ENCODE peak calls at places on chromosomes 5 and 9, in five cellular contexts. C is left lung, W is breast epithelium, N is brain microvascular endothelial cell, T is IMR-90. O is an unnamed sample.

GRCh38 chr5:78283802-78284201 is 10.7 kb downstream of the AP3B1 start:
- DNase-seq in C (no peak), W (no peak), N (no peak), T (no peak), O (no peak)

GRCh38 chr5:95670568-95670967 is 12.2 kb downstream of the SPATA9 start:
- DNase-seq in C (no peak), W (no peak), N (peak; percentile 18), T (peak; percentile 26), O (no peak)

GRCh38 chr5:6753851-6754250 is 40.6 kb downstream of the TENT4A start:
- DNase-seq in C (no peak), W (no peak), N (no peak), T (no peak), O (peak; percentile 45)

GRCh38 chr5:6949230-6949629 is 236.0 kb downstream of the TENT4A start:
- DNase-seq in C (no peak), W (no peak), N (no peak), T (no peak), O (no peak)

GRCh38 chr5:181223041-181223728 is at the start of gene TRIM41:
- DNase-seq in C (peak; percentile 99), W (peak; percentile 97), N (peak; percentile 96), T (peak; percentile 98), O (peak; percentile 100)

GRCh38 chr9:100083448-100084144 is 15.2 kb downstream of the ERP44 start:
- DNase-seq in C (no peak), W (no peak), N (no peak), T (no peak), O (no peak)

GRCh38 chr9:74872619-74873233 is 15.0 kb downstream of the TRPM6 start:
- DNase-seq in C (no peak), W (no peak), N (no peak), T (no peak), O (no peak)

GRCh38 chr5:132238169-132238744 is 10.6 kb upstream of the P4HA2 start:
- DNase-seq in C (peak; percentile 57), W (peak; percentile 81), N (peak; percentile 69), T (peak; percentile 68), O (peak; percentile 71)

GRCh38 chr9:21815643-21816042 is 13.2 kb downstream of the MTAP start:
- DNase-seq in C (no peak), W (no peak), N (no peak), T (no peak), O (no peak)

GRCh38 chr5:141150215-141150992 is 547 bp downstream of the PCDHB6 start:
- DNase-seq in C (no peak), W (no peak), N (no peak), T (no peak), O (no peak)

GRCh38 chr5:71891406-71891805 is 172.3 kb downstream of the CARTPT start:
- DNase-seq in C (no peak), W (no peak), N (no peak), T (no peak), O (no peak)

GRCh38 chr5:150278046-150278760 is 11.4 kb downstream of the CAMK2A start:
- DNase-seq in C (no peak), W (no peak), N (no peak), T (peak; percentile 40), O (no peak)

GRCh38 chr9:69054989-69055388 is 19.4 kb downstream of the FXN start:
- DNase-seq in C (peak; percentile 62), W (no peak), N (no peak), T (no peak), O (peak; percentile 74)

GRCh38 chr9:2132484-2133082 is 117.4 kb downstream of the SMARCA2 start:
- DNase-seq in C (no peak), W (no peak), N (no peak), T (peak; percentile 54), O (no peak)

GRCh38 chr9:129671519-129671918 is 6.1 kb downstream of the PRRX2 start:
- DNase-seq in C (no peak), W (no peak), N (no peak), T (peak; percentile 19), O (no peak)

GRCh38 chr9:31140316-31140715 is 1244.1 kb upstream of the ACO1 start:
- DNase-seq in C (no peak), W (no peak), N (no peak), T (no peak), O (no peak)

GRCh38 chr5:29307498-29307897 is 1886.0 kb upstream of the CDH6 start:
- DNase-seq in C (no peak), W (no peak), N (no peak), T (no peak), O (no peak)

GRCh38 chr9:35859310-35859994 is 10.7 kb downstream of the OR13J1 start:
- DNase-seq in C (no peak), W (no peak), N (no peak), T (peak; percentile 35), O (no peak)

GRCh38 chr9:114551750-114552685 is 35.6 kb upstream of the ATP6V1G1 start:
- DNase-seq in C (peak; percentile 76), W (peak; percentile 60), N (peak; percentile 99), T (peak; percentile 98), O (no peak)

GRCh38 chr5:32290922-32291321 is 21.8 kb downstream of the MTMR12 start:
- DNase-seq in C (no peak), W (no peak), N (no peak), T (no peak), O (no peak)

GRCh38 chr5:146109379-146109778 is 4.0 kb upstream of the PLAC8L1 start:
- DNase-seq in C (no peak), W (no peak), N (no peak), T (no peak), O (no peak)

GRCh38 chr9:84239341-84239740 is 101.2 kb downstream of the SLC28A3 start:
- DNase-seq in C (no peak), W (no peak), N (no peak), T (peak; percentile 13), O (no peak)

GRCh38 chr5:88143693-88144218 is 124.9 kb downstream of the TMEM161B start:
- DNase-seq in C (no peak), W (no peak), N (no peak), T (no peak), O (no peak)

GRCh38 chr5:88140863-88141694 is 127.6 kb downstream of the TMEM161B start:
- DNase-seq in C (peak; percentile 93), W (peak; percentile 97), N (peak; percentile 96), T (peak; percentile 93), O (peak; percentile 97)

GRCh38 chr5:88141695-88141979 is 127.0 kb downstream of the TMEM161B start:
- DNase-seq in C (no peak), W (no peak), N (no peak), T (no peak), O (no peak)

GRCh38 chr5:88142801-88143692 is 125.6 kb downstream of the TMEM161B start:
- DNase-seq in C (no peak), W (no peak), N (no peak), T (no peak), O (no peak)

GRCh38 chr5:88140396-88140862 is 128.2 kb downstream of the TMEM161B start:
- DNase-seq in C (peak; percentile 40), W (no peak), N (no peak), T (no peak), O (peak; percentile 83)
- H3K27me3 ChIP-seq in C (peaks cover 85% of the 10 kb centered on the region), W (no peaks in the 10 kb centered on the region), N (peaks cover 35% of the 10 kb centered on the region), T (peaks cover 43% of the 10 kb centered on the region), O (peaks cover 28% of the 10 kb centered on the region)

GRCh38 chr5:176796411-176796810 is 13.9 kb upstream of the UNC5A start:
- DNase-seq in C (no peak), W (no peak), N (no peak), T (no peak), O (no peak)

GRCh38 chr5:176793343-176793699 is 17.0 kb upstream of the UNC5A start:
- DNase-seq in C (no peak), W (no peak), N (no peak), T (no peak), O (no peak)

GRCh38 chr5:176792584-176793342 is 17.6 kb upstream of the UNC5A start:
- DNase-seq in C (no peak), W (no peak), N (no peak), T (no peak), O (no peak)

GRCh38 chr5:176793736-176794135 is 16.6 kb upstream of the UNC5A start:
- DNase-seq in C (no peak), W (no peak), N (no peak), T (no peak), O (no peak)

DNA sequence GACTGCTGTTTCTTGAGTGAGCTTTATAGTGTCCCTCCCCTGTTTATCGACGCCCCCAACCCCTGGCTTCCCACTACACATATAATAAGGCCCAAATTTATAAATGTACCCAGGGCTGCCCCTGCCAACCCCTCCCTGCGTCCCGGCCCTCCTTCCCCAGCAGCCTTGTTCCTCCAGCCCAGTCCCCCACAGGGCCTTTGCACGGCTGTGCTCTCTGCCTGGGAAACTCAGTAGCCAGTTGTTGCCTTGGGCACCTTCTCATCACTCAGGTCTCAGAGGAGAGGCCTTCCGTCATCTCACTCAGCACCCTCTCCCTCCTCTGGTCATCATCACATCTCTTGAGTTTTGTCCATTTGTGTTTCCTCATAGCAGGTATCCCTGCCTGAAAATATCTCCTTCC is 15.8 kb upstream of the UNC5A start:
- DNase-seq in C (no peak), W (no peak), N (no peak), T (no peak), O (no peak)
- H3K27me3 ChIP-seq in C (peaks cover 97% of the 10 kb centered on the region), W (no peaks in the 10 kb centered on the region), N (peaks cover 59% of the 10 kb centered on the region), T (peaks cover 61% of the 10 kb centered on the region), O (peaks cover 64% of the 10 kb centered on the region)

DNA sequence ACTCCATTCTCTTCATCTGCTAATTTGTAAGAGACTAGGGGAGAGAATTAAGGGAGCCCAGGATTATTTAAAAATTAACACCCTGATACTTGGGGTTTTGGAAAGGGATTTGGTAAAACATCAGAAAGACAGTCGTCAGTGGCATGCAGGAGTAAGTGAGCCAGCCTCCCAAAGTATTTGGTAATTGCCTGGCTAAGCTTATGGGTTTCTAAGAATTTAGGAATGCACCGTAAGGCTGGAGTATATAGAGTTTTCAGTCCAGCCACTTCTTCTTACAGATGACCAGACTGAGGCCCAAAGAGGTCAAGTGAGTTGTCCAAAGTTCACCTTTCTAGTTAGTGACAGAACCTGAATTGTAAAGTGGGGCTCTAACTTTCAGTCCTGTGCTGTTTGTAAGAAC is 25.8 kb upstream of the NFIB start:
- DNase-seq in C (no peak), W (no peak), N (no peak), T (no peak), O (no peak)
- H3K27me3 ChIP-seq in C (peaks cover 28% of the 10 kb centered on the region), W (no peaks in the 10 kb centered on the region), N (peaks cover 16% of the 10 kb centered on the region), T (peaks cover 66% of the 10 kb centered on the region), O (peaks cover under 1% of the 10 kb centered on the region)

GRCh38 chr5:175035882-175036533 is 311.6 kb downstream of the MSX2 start:
- DNase-seq in C (no peak), W (no peak), N (no peak), T (no peak), O (no peak)

GRCh38 chr5:175037820-175038219 is 313.4 kb downstream of the MSX2 start:
- DNase-seq in C (no peak), W (no peak), N (no peak), T (no peak), O (no peak)

GRCh38 chr5:175032013-175032412 is 307.6 kb downstream of the MSX2 start:
- DNase-seq in C (no peak), W (no peak), N (no peak), T (no peak), O (no peak)

GRCh38 chr5:175034924-175035323 is 310.5 kb downstream of the MSX2 start:
- DNase-seq in C (no peak), W (no peak), N (no peak), T (no peak), O (no peak)

DNA sequence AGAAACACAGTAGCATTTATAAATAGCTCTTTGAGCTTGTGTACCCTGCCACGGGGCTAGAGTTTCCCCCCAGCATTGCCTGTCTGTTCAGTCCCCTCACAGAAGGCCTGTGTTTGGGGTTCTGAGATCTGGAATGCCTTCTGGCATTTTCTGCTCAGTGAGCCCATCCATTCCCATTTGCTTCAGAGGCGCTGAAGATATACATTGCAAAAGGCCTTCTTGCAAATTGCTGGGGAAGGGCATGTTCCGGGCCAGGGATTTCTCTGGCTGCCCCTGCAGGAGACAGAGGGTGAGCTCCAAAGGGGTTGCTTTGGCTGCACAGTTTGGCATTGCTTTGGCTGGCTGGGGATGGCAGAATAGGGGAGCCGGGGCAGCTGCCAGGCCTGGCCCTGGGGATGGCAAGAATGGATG is 308.4 kb downstream of the MSX2 start:
- DNase-seq in C (no peak), W (no peak), N (no peak), T (no peak), O (no peak)
- H3K27me3 ChIP-seq in C (no peaks in the 10 kb centered on the region), W (no peaks in the 10 kb centered on the region), N (no peaks in the 10 kb centered on the region), T (no peaks in the 10 kb centered on the region), O (no peaks in the 10 kb centered on the region)